ENCODE peak calls at places on chromosome 13, in nine cellular contexts. X, U, F, Z, S, T, V, B and D are unnamed samples.

GRCh38 chr13:23160241-23161175 is 20.3 kb upstream of the SGCG start:
- DNase-seq in X (no peak), U (no peak), F (no peak), Z (no peak), S (peak), T (no peak), V (no peak), B (no peak), D (peak)

GRCh38 chr13:30111810-30112209 is 195.5 kb downstream of the KATNAL1 start:
- DNase-seq in X (no peak), U (no peak), F (no peak), Z (no peak), S (peak), T (no peak), V (no peak), B (no peak), D (peak)

GRCh38 chr13:52830946-52831345 is 17.5 kb downstream of the PCDH8 start:
- DNase-seq in X (no peak), U (no peak), F (no peak), Z (no peak), S (no peak), T (no peak), V (no peak), B (no peak), D (no peak)

GRCh38 chr13:79812070-79812850 is 331.3 kb downstream of the NDFIP2 start:
- DNase-seq in X (no peak), U (no peak), F (no peak), Z (no peak), S (no peak), T (no peak), V (no peak), B (no peak), D (peak)

GRCh38 chr13:93535256-93535655 is 308.6 kb downstream of the GPC6 start:
- DNase-seq in X (no peak), U (no peak), F (no peak), Z (no peak), S (peak), T (no peak), V (no peak), B (no peak), D (no peak)

GRCh38 chr13:24218977-24219376 is 58.5 kb downstream of the SPATA13 start:
- DNase-seq in X (no peak), U (no peak), F (no peak), Z (no peak), S (no peak), T (no peak), V (no peak), B (no peak), D (no peak)

GRCh38 chr13:100069278-100069677 is 19.6 kb upstream of the PCCA start:
- DNase-seq in X (peak), U (no peak), F (no peak), Z (no peak), S (peak), T (no peak), V (no peak), B (no peak), D (no peak)

GRCh38 chr13:32391101-32391620 is 36.8 kb downstream of the N4BP2L1 start:
- DNase-seq in X (no peak), U (no peak), F (no peak), Z (no peak), S (no peak), T (no peak), V (no peak), B (no peak), D (no peak)

GRCh38 chr13:113786262-113786841 is 27.3 kb downstream of the TMEM255B start:
- DNase-seq in X (no peak), U (no peak), F (no peak), Z (no peak), S (peak), T (no peak), V (no peak), B (no peak), D (no peak)

GRCh38 chr13:101996906-101997408 is 404.9 kb downstream of the FGF14 start:
- DNase-seq in X (no peak), U (no peak), F (no peak), Z (no peak), S (no peak), T (no peak), V (no peak), B (no peak), D (no peak)

GRCh38 chr13:33352023-33352422 is 66.5 kb upstream of the STARD13 start:
- DNase-seq in X (no peak), U (no peak), F (no peak), Z (no peak), S (no peak), T (no peak), V (no peak), B (no peak), D (no peak)

GRCh38 chr13:22561581-22561980 is 619.2 kb upstream of the SGCG start:
- DNase-seq in X (no peak), U (no peak), F (no peak), Z (no peak), S (no peak), T (no peak), V (no peak), B (no peak), D (no peak)

GRCh38 chr13:35157143-35157755 is 215.2 kb downstream of the NBEA start:
- DNase-seq in X (peak), U (peak), F (no peak), Z (no peak), S (peak), T (peak), V (no peak), B (peak), D (peak)

GRCh38 chr13:36814465-36814864 is 4.6 kb upstream of the RFXAP start:
- DNase-seq in X (no peak), U (no peak), F (no peak), Z (no peak), S (no peak), T (no peak), V (no peak), B (no peak), D (no peak)

GRCh38 chr13:27979001-27979643 is 9.4 kb downstream of the URAD start:
- DNase-seq in X (no peak), U (no peak), F (no peak), Z (no peak), S (peak), T (no peak), V (no peak), B (no peak), D (peak)

GRCh38 chr13:113053801-113054604 is 51.6 kb upstream of the F7 start:
- DNase-seq in X (no peak), U (no peak), F (no peak), Z (peak), S (no peak), T (no peak), V (peak), B (no peak), D (no peak)

GRCh38 chr13:61913183-61913582 is 497.5 kb upstream of the PCDH20 start:
- DNase-seq in X (no peak), U (no peak), F (no peak), Z (no peak), S (no peak), T (no peak), V (no peak), B (no peak), D (no peak)

GRCh38 chr13:98175823-98176222 is 1.2 kb downstream of the RNF113B start:
- DNase-seq in X (no peak), U (no peak), F (no peak), Z (no peak), S (no peak), T (no peak), V (no peak), B (no peak), D (no peak)

GRCh38 chr13:98441056-98441676 is 135.7 kb downstream of the STK24 start:
- DNase-seq in X (no peak), U (no peak), F (no peak), Z (no peak), S (peak), T (no peak), V (peak), B (no peak), D (no peak)

GRCh38 chr13:51829236-51829899 is 15.6 kb downstream of the TMEM272 start:
- DNase-seq in X (no peak), U (no peak), F (no peak), Z (no peak), S (no peak), T (no peak), V (no peak), B (no peak), D (no peak)

GRCh38 chr13:31697290-31697689 is 42.0 kb upstream of the RXFP2 start:
- DNase-seq in X (no peak), U (no peak), F (no peak), Z (no peak), S (no peak), T (no peak), V (no peak), B (no peak), D (no peak)

GRCh38 chr13:37715606-37716015 is 117.0 kb upstream of the POSTN start:
- DNase-seq in X (no peak), U (no peak), F (no peak), Z (no peak), S (peak), T (no peak), V (no peak), B (no peak), D (no peak)

GRCh38 chr13:112771877-112772538 is 82.2 kb downstream of the ATP11A start:
- DNase-seq in X (peak), U (no peak), F (no peak), Z (no peak), S (peak), T (no peak), V (peak), B (no peak), D (no peak)

GRCh38 chr13:39306639-39307589 is 268.7 kb downstream of the NHLRC3 start:
- DNase-seq in X (no peak), U (no peak), F (no peak), Z (no peak), S (no peak), T (no peak), V (no peak), B (no peak), D (peak)

GRCh38 chr13:27969073-27969865 is at the start of gene CDX2:
- DNase-seq in X (peak), U (no peak), F (no peak), Z (no peak), S (peak), T (no peak), V (no peak), B (no peak), D (peak)

GRCh38 chr13:84139561-84140158 is 257.4 kb upstream of the SLITRK1 start:
- DNase-seq in X (no peak), U (no peak), F (no peak), Z (no peak), S (no peak), T (no peak), V (no peak), B (no peak), D (no peak)

GRCh38 chr13:65787087-65787486 is 1443.0 kb downstream of the PCDH9 start:
- DNase-seq in X (no peak), U (no peak), F (no peak), Z (no peak), S (no peak), T (no peak), V (no peak), B (no peak), D (no peak)

GRCh38 chr13:114111577-114111976 is 20.8 kb downstream of the RASA3 start:
- DNase-seq in X (no peak), U (no peak), F (no peak), Z (no peak), S (peak), T (no peak), V (no peak), B (no peak), D (no peak)

GRCh38 chr13:86741762-86742285 is 929.3 kb upstream of the SLITRK5 start:
- DNase-seq in X (no peak), U (no peak), F (no peak), Z (no peak), S (no peak), T (no peak), V (no peak), B (no peak), D (no peak)

GRCh38 chr13:73171242-73171641 is 112.4 kb downstream of the KLF5 start:
- DNase-seq in X (no peak), U (no peak), F (no peak), Z (no peak), S (no peak), T (peak), V (no peak), B (no peak), D (no peak)

GRCh38 chr13:31978021-31978420 is 53.6 kb upstream of the FRY start:
- DNase-seq in X (no peak), U (no peak), F (no peak), Z (no peak), S (no peak), T (no peak), V (no peak), B (no peak), D (no peak)

GRCh38 chr13:71118779-71119364 is 748.1 kb downstream of the DACH1 start:
- DNase-seq in X (no peak), U (no peak), F (no peak), Z (no peak), S (no peak), T (no peak), V (no peak), B (no peak), D (no peak)
- TF ChIP-seq CTCF in X (no peak), U (no peak), F (no peak), Z (no peak), S (no peak), T (no peak), V (no peak), B (no peak), D (no peak)

GRCh38 chr13:44035400-44035799 is 155.7 kb downstream of the LACC1 start:
- DNase-seq in X (no peak), U (no peak), F (no peak), Z (no peak), S (no peak), T (no peak), V (no peak), B (no peak), D (no peak)

GRCh38 chr13:44040754-44041100 is 161.0 kb downstream of the LACC1 start:
- DNase-seq in X (no peak), U (no peak), F (no peak), Z (no peak), S (peak), T (no peak), V (no peak), B (no peak), D (no peak)

GRCh38 chr13:44044544-44045178 is 165.0 kb downstream of the LACC1 start:
- DNase-seq in X (no peak), U (no peak), F (no peak), Z (no peak), S (no peak), T (no peak), V (no peak), B (no peak), D (no peak)

GRCh38 chr13:44045179-44045562 is 165.5 kb downstream of the LACC1 start:
- DNase-seq in X (no peak), U (no peak), F (no peak), Z (no peak), S (no peak), T (no peak), V (no peak), B (no peak), D (no peak)

DNA sequence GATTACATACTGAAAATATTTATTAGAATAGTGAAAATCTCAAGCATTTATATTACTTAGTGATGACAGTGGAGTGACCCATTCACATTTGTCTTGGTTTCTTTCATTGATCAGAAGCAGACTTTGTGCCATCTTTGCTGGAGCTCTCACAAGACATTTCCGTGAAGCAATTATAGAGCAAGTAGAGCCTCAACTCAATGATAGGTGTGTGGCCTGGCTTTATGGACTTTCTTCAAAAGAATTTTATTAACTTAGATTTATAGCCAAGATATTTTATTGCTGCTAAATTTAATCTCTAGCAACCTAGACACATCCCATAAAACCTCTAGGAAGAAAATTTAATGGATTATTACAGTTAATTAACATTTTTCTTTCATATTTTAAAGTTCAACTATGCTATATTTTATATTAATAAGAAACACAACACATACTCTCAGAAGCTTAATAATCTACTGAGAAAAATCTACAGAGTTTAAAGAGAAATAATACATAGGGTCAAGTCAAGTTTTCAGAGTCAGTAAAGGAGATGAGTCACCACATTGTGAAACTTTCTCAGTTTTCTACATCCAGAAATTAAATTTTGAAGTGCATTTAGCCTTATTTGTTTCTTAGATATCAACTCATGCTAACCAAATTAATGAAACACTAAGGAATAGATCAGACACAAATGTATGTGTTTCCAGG is 160.5 kb downstream of the LACC1 start:
- DNase-seq in X (no peak), U (no peak), F (no peak), Z (no peak), S (no peak), T (no peak), V (no peak), B (no peak), D (no peak)
- TF ChIP-seq CTCF in X (no peak), U (no peak), F (no peak), Z (no peak), S (no peak), T (no peak), V (no peak), B (no peak), D (no peak)

GRCh38 chr13:20940083-20940482 is 37.5 kb upstream of the XPO4 start:
- DNase-seq in X (no peak), U (no peak), F (no peak), Z (no peak), S (no peak), T (no peak), V (no peak), B (no peak), D (no peak)

GRCh38 chr13:20942938-20943518 is 40.5 kb upstream of the XPO4 start:
- DNase-seq in X (no peak), U (no peak), F (no peak), Z (no peak), S (peak), T (no peak), V (no peak), B (no peak), D (no peak)

GRCh38 chr13:20943519-20944012 is 41.0 kb upstream of the XPO4 start:
- DNase-seq in X (peak), U (peak), F (peak), Z (peak), S (peak), T (peak), V (peak), B (peak), D (peak)

GRCh38 chr13:20938302-20938701 is 35.8 kb upstream of the XPO4 start:
- DNase-seq in X (no peak), U (no peak), F (no peak), Z (no peak), S (no peak), T (no peak), V (no peak), B (no peak), D (no peak)

GRCh38 chr13:20939662-20940061 is 37.1 kb upstream of the XPO4 start:
- DNase-seq in X (no peak), U (no peak), F (no peak), Z (no peak), S (no peak), T (no peak), V (no peak), B (peak), D (no peak)
- TF ChIP-seq CTCF in X (no peak), U (no peak), F (no peak), Z (no peak), S (no peak), T (no peak), V (no peak), B (no peak), D (no peak)

DNA sequence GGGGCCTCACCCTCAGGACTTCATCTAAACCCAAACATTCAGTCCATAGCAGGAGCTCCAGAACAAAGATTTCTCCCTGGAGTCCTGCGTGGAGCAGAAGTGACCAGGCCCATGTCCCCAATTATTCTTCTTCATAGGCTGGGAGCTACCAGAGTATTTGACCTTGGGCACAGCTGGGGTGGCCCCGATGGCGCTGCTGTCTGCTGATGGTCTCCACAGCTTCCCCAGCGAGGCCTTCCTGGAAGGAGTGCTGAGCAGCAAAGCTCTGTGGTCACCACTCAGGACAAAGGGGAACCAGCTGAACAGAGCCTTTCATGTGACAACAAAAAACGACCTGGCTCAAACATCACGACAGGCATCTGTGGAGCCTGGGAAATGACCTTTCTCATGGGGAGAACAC is 62.7 kb upstream of the ARGLU1 start:
- DNase-seq in X (no peak), U (no peak), F (no peak), Z (no peak), S (no peak), T (no peak), V (no peak), B (no peak), D (no peak)
- TF ChIP-seq CTCF in X (no peak), U (no peak), F (no peak), Z (no peak), S (no peak), T (no peak), V (no peak), B (no peak), D (no peak)

DNA sequence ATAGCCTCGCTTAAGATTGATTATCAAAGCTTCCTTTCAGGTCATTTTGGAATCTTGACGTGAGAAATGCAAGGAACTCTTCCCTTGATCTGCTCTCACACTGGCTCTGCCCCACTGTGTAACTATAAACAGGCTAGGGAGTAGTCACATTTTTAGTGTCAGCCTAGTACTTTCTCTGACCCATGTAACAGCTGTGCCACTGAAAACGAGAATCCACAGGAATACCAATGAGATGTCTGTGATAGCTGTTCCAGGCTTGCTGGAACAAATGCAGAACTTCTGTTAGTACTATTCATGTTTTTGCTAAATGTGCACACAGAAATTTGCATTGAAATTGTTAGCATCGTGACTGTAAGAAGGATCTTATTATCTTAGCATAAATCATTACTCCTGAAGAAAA is 221.3 kb downstream of the MYO16 start:
- DNase-seq in X (no peak), U (no peak), F (no peak), Z (no peak), S (no peak), T (no peak), V (no peak), B (no peak), D (no peak)
- TF ChIP-seq CTCF in X (no peak), U (no peak), F (no peak), Z (no peak), S (no peak), T (no peak), V (no peak), B (no peak), D (no peak)

DNA sequence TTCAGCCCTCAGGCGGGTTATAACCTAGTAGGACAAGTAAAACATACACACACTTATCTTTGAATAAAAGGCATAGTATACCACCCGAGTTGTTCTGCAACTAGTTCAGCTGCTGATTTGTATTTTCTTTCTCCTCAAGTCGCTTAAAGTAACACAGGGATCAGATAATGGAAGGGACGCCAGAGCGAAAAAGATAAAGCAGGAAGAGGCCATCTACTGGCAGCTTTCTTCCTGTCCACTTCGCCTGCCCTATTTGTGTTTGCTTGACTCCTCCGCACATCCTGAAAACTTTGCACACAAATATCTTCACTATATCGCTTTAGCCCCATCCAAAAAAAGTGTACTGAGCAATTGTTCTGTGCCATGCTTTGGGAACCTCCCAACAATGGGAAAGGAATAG is 238.0 kb upstream of the SOX21 start:
- DNase-seq in X (no peak), U (no peak), F (no peak), Z (no peak), S (no peak), T (no peak), V (no peak), B (no peak), D (no peak)
- TF ChIP-seq CTCF in X (no peak), U (no peak), F (no peak), Z (no peak), S (no peak), T (no peak), V (peak), B (no peak), D (no peak)